ENCODE peak calls at places on chromosomes 5 and 9, in four cellular contexts. S, U, G and E are unnamed samples.

GRCh38 chr5:117135851-117136250 is 561.2 kb upstream of the SEMA6A start:
- DNase-seq in S (no peak), G (no peak), U (no peak), E (no peak)

GRCh38 chr5:32805966-32806626 is 95.0 kb downstream of the NPR3 start:
- DNase-seq in G (no peak), U (no peak), S (peak; percentile 35), E (no peak)

GRCh38 chr9:112750111-112750766 is at the start of gene SNX30:
- DNase-seq in U (peak; percentile 84), G (no peak), S (no peak), E (peak; percentile 82)

GRCh38 chr5:154237376-154237743 is 46.8 kb downstream of the GALNT10 start:
- DNase-seq in G (no peak), S (no peak), U (no peak), E (no peak)

GRCh38 chr5:127525181-127525580 is 7.7 kb downstream of the PRRC1 start:
- DNase-seq in G (no peak), U (no peak), S (no peak), E (no peak)

GRCh38 chr5:96952118-96952750 is 16.4 kb downstream of the LNPEP start:
- DNase-seq in G (no peak), S (no peak), U (no peak), E (no peak)

GRCh38 chr5:150184990-150185952 is 4.6 kb upstream of the SLC6A7 start:
- DNase-seq in S (no peak), G (no peak), U (no peak), E (no peak)

GRCh38 chr9:7315746-7316457 is 483.7 kb downstream of the DMAC1 start:
- DNase-seq in G (no peak), S (no peak), U (no peak), E (no peak)

GRCh38 chr5:132473019-132473531 is 17.5 kb downstream of the IRF1 start:
- DNase-seq in U (peak; percentile 90), G (no peak), S (no peak), E (peak; percentile 81)

GRCh38 chr5:146645382-146645781 is 129.4 kb upstream of the GPR151 start:
- DNase-seq in G (no peak), S (no peak), U (no peak), E (peak; percentile 9)

GRCh38 chr9:2227468-2227867 is 212.3 kb downstream of the SMARCA2 start:
- DNase-seq in U (no peak), S (no peak), G (no peak), E (no peak)

GRCh38 chr5:2898661-2899060 is 147.2 kb upstream of the IRX2 start:
- DNase-seq in S (no peak), U (no peak), G (no peak), E (no peak)

GRCh38 chr9:83965350-83966208 is 14.4 kb downstream of the HNRNPK start:
- DNase-seq in U (no peak), G (no peak), S (no peak), E (peak; percentile 16)

GRCh38 chr9:129493002-129493713 is 127.7 kb downstream of the C9orf50 start:
- DNase-seq in G (no peak), U (no peak), S (no peak), E (no peak)

GRCh38 chr5:54553659-54554207 is 36.2 kb downstream of the SNX18 start:
- DNase-seq in G (no peak), S (no peak), U (no peak), E (no peak)

GRCh38 chr9:7045361-7045760 is 287.6 kb downstream of the KDM4C start:
- DNase-seq in S (no peak), U (no peak), G (no peak), E (no peak)